ENCODE peak calls at places on chromosomes 4 and X, in five cellular contexts. L, O, K, P and Q are unnamed samples.

GRCh38 chrX:39823848-39824247 is 273.9 kb downstream of the BCOR start:
- DNase-seq in O (peak; percentile 2), P (no peak), K (no peak), L (no peak), Q (no peak)

GRCh38 chrX:10529344-10529743 is 91.0 kb downstream of the MID1 start:
- DNase-seq in L (no peak), K (no peak), P (peak; percentile 62), O (peak; percentile 32), Q (no peak)

GRCh38 chrX:38881727-38882126 is 80.5 kb downstream of the MID1IP1 start:
- DNase-seq in L (no peak), K (no peak), O (peak; percentile 18), P (no peak), Q (no peak)

GRCh38 chr4:2929469-2929868 is 33.7 kb downstream of the NOP14 start:
- DNase-seq in L (peak; percentile 31), K (no peak), O (no peak), P (no peak), Q (no peak)

GRCh38 chr4:118589471-118590055 is 95.6 kb upstream of the METTL14 start:
- DNase-seq in P (no peak), O (no peak), K (no peak), L (no peak), Q (no peak)

GRCh38 chrX:151821226-151821625 is 86.7 kb downstream of the CNGA2 start:
- DNase-seq in K (no peak), L (no peak), P (no peak), O (no peak), Q (no peak)

GRCh38 chr4:186021461-186022167 is 47.3 kb upstream of the TLR3 start:
- DNase-seq in O (peak; percentile 19), L (no peak), P (peak; percentile 32), K (no peak), Q (no peak)

GRCh38 chrX:102604327-102604726 is 5.0 kb downstream of the ARMCX5 start:
- DNase-seq in P (no peak), L (no peak), O (no peak), K (no peak), Q (no peak)

GRCh38 chr4:34279011-34279410 is 1965.3 kb downstream of the ARAP2 start:
- DNase-seq in P (no peak), L (no peak), K (no peak), O (no peak), Q (no peak)

GRCh38 chr4:179804440-179804839 is 2362.2 kb upstream of the AGA start:
- DNase-seq in O (no peak), P (peak; percentile 6), L (no peak), K (no peak), Q (no peak)

GRCh38 chrX:95332530-95332929 is 1352.1 kb upstream of the DIAPH2 start:
- DNase-seq in L (no peak), P (no peak), O (no peak), K (no peak), Q (no peak)

GRCh38 chr4:173448103-173448502 is 49.2 kb upstream of the SCRG1 start:
- DNase-seq in K (no peak), O (no peak), P (peak; percentile 33), L (no peak), Q (no peak)

GRCh38 chr4:42953316-42953715 is 60.8 kb downstream of the GRXCR1 start:
- DNase-seq in O (no peak), K (no peak), L (no peak), P (no peak), Q (no peak)

GRCh38 chrX:142156567-142156966 is 48.5 kb downstream of the MAGEC2 start:
- DNase-seq in L (no peak), K (no peak), O (no peak), P (no peak), Q (no peak)

GRCh38 chr4:140777401-140777800 is 21.2 kb upstream of the TBC1D9 start:
- DNase-seq in K (no peak), O (no peak), L (no peak), P (no peak), Q (no peak)

GRCh38 chr4:24701683-24702082 is 93.7 kb upstream of the SOD3 start:
- DNase-seq in P (no peak), O (no peak), L (no peak), K (no peak), Q (no peak)

GRCh38 chr4:42281324-42282020 is 115.8 kb upstream of the SHISA3 start:
- DNase-seq in P (no peak), O (no peak), K (no peak), L (no peak), Q (no peak)

GRCh38 chrX:20265221-20265725 is 1.4 kb downstream of the RPS6KA3 start:
- DNase-seq in P (peak; percentile 77), K (peak; percentile 81), L (peak; percentile 60), O (peak; percentile 35), Q (peak; percentile 57)

GRCh38 chr4:23920296-23920695 is 30.4 kb upstream of the PPARGC1A start:
- DNase-seq in P (no peak), K (no peak), L (no peak), O (no peak), Q (no peak)